ENCODE peak calls at places on chromosome 1, in five cellular contexts. W, Z, E, J and N are unnamed samples.

GRCh38 chr1:38028105-38028591 is 15.6 kb downstream of the UTP11 start:
- DNase-seq in W (no peak), Z (no peak), E (no peak), J (no peak), N (peak; percentile 21)

GRCh38 chr1:198850196-198850595 is 211.4 kb downstream of the PTPRC start:
- DNase-seq in W (no peak), Z (no peak), E (no peak), J (no peak), N (no peak)

GRCh38 chr1:109876617-109877319 is 33.9 kb upstream of the CSF1 start:
- DNase-seq in W (no peak), Z (peak; percentile 69), E (no peak), J (no peak), N (no peak)

GRCh38 chr1:25525360-25525688 is 18.1 kb upstream of the LDLRAP1 start:
- DNase-seq in W (no peak), Z (no peak), E (no peak), J (no peak), N (no peak)

GRCh38 chr1:110538921-110539320 is 19.9 kb upstream of the KCNA10 start:
- DNase-seq in W (no peak), Z (no peak), E (no peak), J (no peak), N (no peak)

GRCh38 chr1:160837558-160838205 is 25.0 kb downstream of the CD244 start:
- DNase-seq in W (peak; percentile 53), Z (peak; percentile 45), E (no peak), J (no peak), N (no peak)

GRCh38 chr1:183223467-183223866 is 37.4 kb downstream of the LAMC2 start:
- DNase-seq in W (no peak), Z (no peak), E (no peak), J (no peak), N (no peak)

GRCh38 chr1:24175033-24175755 is 11.9 kb downstream of the IFNLR1 start:
- DNase-seq in W (no peak), Z (no peak), E (no peak), J (no peak), N (no peak)

GRCh38 chr1:9629445-9630201 is 21.9 kb upstream of the PIK3CD start:
- DNase-seq in W (peak; percentile 85), Z (no peak), E (peak; percentile 60), J (no peak), N (peak; percentile 47)

GRCh38 chr1:14969006-14969405 is 184.5 kb upstream of the TMEM51 start:
- DNase-seq in W (no peak), Z (no peak), E (no peak), J (no peak), N (no peak)

GRCh38 chr1:115067460-115067859 is 21.8 kb downstream of the TSPAN2 start:
- DNase-seq in W (no peak), Z (no peak), E (no peak), J (no peak), N (no peak)

GRCh38 chr1:151689494-151689893 is 27.1 kb downstream of the CELF3 start:
- DNase-seq in W (no peak), Z (no peak), E (no peak), J (no peak), N (no peak)

GRCh38 chr1:100539836-100540536 is 2.0 kb downstream of the GPR88 start:
- DNase-seq in W (peak; percentile 52), Z (peak; percentile 50), E (no peak), J (no peak), N (peak; percentile 39)

GRCh38 chr1:2300004-2300771 is 72.1 kb downstream of the SKI start:
- DNase-seq in W (no peak), Z (no peak), E (no peak), J (no peak), N (no peak)

GRCh38 chr1:147651466-147651865 is 18.9 kb downstream of the ACP6 start:
- DNase-seq in W (no peak), Z (no peak), E (no peak), J (no peak), N (no peak)

GRCh38 chr1:38546630-38547029 is 312.9 kb downstream of the RRAGC start:
- DNase-seq in W (no peak), Z (no peak), E (no peak), J (no peak), N (no peak)

GRCh38 chr1:168876830-168877229 is 147.8 kb upstream of the DPT start:
- DNase-seq in W (no peak), Z (no peak), E (no peak), J (no peak), N (no peak)

GRCh38 chr1:113133759-113134158 is 60.8 kb downstream of the LRIG2 start:
- DNase-seq in W (no peak), Z (no peak), E (no peak), J (no peak), N (no peak)
- H3K27ac ChIP-seq in W (no peak overlapping the region), Z (no peak overlapping the region), E (no peak overlapping the region), J (no peak overlapping the region), N (no peak overlapping the region)

DNA sequence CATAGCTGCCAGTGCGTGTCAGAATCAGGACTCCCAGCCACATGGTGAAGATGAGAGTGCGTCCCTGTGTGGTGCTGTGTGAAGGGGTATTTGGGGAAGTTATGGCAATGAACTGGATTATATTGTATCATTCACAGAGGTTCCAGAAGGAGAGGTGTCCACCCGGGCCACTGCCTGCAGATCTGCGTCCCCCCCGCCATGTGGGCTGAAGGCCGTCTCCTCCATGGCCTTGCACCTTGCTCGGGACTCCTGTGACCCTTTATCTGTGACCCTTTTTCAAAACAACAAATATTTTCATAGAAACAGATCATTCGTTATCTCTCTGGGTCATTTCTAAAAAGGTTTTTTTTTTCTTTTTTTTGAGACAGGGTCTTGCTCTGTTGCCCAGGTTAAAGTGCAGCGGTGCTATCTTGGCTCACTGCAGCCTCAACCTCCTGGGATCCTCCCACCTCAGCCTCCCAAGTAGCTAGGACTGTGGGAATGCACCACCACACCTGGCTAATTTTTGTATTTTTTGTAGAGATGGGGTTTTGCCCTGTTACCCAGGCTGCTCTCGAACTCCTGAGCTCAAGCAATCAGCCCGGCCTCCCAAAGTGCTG is 120.2 kb upstream of the ERRFI1 start:
- DNase-seq in W (no peak), Z (no peak), E (no peak), J (no peak), N (no peak)
- H3K27ac ChIP-seq in W (no peak overlapping the region), Z (no peak overlapping the region), E (no peak overlapping the region), J (no peak overlapping the region), N (no peak overlapping the region)

DNA sequence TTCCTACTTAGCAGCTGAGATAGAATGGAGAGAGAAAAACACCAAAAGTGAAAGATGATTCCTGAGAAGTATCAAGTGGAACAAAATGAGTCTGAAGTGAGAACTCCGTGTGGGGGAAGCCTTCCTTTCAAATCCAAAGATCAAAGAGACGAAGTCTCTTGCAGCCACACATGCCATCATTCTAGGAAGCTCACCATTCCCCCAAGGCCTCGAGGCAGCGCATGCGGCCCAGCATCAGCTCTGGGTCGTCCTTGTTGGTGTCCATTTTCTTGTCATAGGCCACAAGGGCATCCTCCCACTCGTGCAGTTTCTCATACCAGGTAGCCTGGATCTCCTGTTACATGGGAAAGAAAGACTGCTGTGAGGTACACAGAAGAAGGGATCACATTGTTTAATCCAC is 32.2 kb upstream of the ANGPTL7 start:
- DNase-seq in W (no peak), Z (no peak), E (no peak), J (no peak), N (no peak)
- H3K27ac ChIP-seq in W (no peak overlapping the region), Z (peak overlapping the region; percentile 1), E (no peak overlapping the region), J (peak overlapping the region; percentile 60), N (no peak overlapping the region)

DNA sequence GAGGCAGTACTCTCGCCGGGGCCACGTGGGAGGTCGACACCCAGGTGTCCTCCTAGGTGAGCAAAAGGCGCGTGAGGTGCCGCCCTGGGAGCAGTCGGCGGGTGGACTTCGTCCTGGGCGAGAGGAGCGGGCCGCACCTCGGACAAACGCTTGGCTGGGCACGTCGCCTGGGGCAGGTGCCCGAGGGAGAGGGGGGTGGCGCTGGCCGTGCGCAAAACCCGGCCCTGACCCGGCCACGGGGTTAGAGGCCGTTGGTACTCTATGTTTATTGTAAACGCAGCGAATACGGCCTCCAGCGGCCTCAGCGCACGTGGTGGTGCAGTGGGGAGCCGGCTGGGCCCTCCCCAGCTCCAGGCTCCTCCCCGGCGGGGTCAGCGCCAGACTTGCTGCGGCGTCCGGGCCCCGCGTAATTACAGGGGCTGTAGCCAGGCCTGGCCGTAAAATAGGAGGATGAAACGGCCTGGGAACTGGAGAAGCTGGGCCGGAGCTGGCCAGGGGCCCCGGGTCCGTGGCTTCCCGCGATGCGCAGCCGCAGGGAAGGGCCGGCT is 1.7 kb upstream of the EFNA1 start:
- DNase-seq in W (peak; percentile 79), Z (peak; percentile 76), E (peak; percentile 68), J (peak; percentile 65), N (peak; percentile 83)
- H3K27ac ChIP-seq in W (peak overlapping the region; percentile 91), Z (no peak overlapping the region), E (peak overlapping the region; percentile 36), J (peak overlapping the region; percentile 74), N (peak overlapping the region; percentile 81)

GRCh38 chr1:173708787-173709186 is 6.0 kb upstream of the KLHL20 start:
- DNase-seq in W (no peak), Z (no peak), E (no peak), J (no peak), N (no peak)

GRCh38 chr1:173715538-173715844 is 710 bp downstream of the KLHL20 start:
- DNase-seq in W (no peak), Z (no peak), E (no peak), J (no peak), N (no peak)

GRCh38 chr1:173717238-173717637 is 2.5 kb downstream of the KLHL20 start:
- DNase-seq in W (no peak), Z (no peak), E (no peak), J (no peak), N (no peak)

GRCh38 chr1:173714759-173715537 is at the start of gene KLHL20:
- DNase-seq in W (peak; percentile 84), Z (peak; percentile 95), E (peak; percentile 86), J (peak; percentile 71), N (peak; percentile 85)

GRCh38 chr1:173714441-173714758 is 381 bp upstream of the KLHL20 start:
- DNase-seq in W (no peak), Z (no peak), E (no peak), J (no peak), N (no peak)
- H3K27ac ChIP-seq in W (peak overlapping the region; percentile 89), Z (peak overlapping the region; percentile 89), E (peak overlapping the region; percentile 76), J (peak overlapping the region; percentile 87), N (peak overlapping the region; percentile 89)

GRCh38 chr1:16009030-16009460 is 5.0 kb downstream of the SRARP start:
- DNase-seq in W (peak; percentile 86), Z (peak; percentile 83), E (peak; percentile 80), J (peak; percentile 88), N (peak; percentile 89)

GRCh38 chr1:16007671-16008341 is 3.8 kb downstream of the SRARP start:
- DNase-seq in W (no peak), Z (no peak), E (no peak), J (no peak), N (no peak)

GRCh38 chr1:16006552-16007485 is 2.8 kb downstream of the SRARP start:
- DNase-seq in W (peak; percentile 15), Z (peak; percentile 40), E (no peak), J (no peak), N (no peak)

GRCh38 chr1:16005597-16005996 is 1.6 kb downstream of the SRARP start:
- DNase-seq in W (no peak), Z (no peak), E (no peak), J (no peak), N (no peak)

DNA sequence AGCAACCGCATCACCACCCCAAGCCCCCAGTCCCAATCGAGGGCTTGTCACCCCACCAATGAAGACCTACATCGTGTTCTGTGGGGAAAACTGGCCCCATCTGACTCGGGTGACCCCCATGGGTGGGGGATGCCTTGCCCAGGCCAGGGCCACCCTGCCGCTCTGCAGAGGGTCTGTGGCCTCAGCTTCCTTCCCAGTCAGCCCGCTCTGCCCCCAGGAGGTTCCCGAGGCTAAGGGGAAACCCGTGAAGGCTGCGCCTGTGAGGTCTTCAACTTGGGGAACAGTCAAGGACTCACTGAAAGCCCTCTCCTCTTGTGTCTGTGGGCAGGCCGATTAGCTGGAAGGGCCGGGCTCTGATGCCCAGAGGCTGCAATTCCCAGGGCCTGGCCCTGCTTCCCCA is 2.0 kb downstream of the SRARP start:
- DNase-seq in W (peak; percentile 18), Z (no peak), E (no peak), J (no peak), N (no peak)
- H3K27ac ChIP-seq in W (no peak overlapping the region), Z (no peak overlapping the region), E (no peak overlapping the region), J (no peak overlapping the region), N (no peak overlapping the region)